ENCODE peak calls at places on chromosomes 11 and 22, in seven cellular contexts. F is IMR-90, D is OCI-LY7, I is ovary, L is vagina, T is GM06990, A is A549. M is an unnamed sample.

GRCh38 chr11:86606270-86606848 is 66.1 kb downstream of the ME3 start:
- DNase-seq in F (no peak), D (no peak), I (no peak), L (no peak), T (no peak), A (no peak), M (no peak)

GRCh38 chr22:19816372-19817119 is 38.1 kb downstream of the GNB1L start:
- DNase-seq in F (no peak), D (no peak), I (no peak), L (no peak), T (no peak), A (no peak), M (no peak)

GRCh38 chr22:30224161-30224857 is 22.2 kb downstream of the LIF start:
- DNase-seq in F (no peak), D (no peak), I (no peak), L (no peak), T (no peak), A (peak), M (no peak)

GRCh38 chr11:23632293-23632692 is 772.0 kb upstream of the CCDC179 start:
- DNase-seq in F (no peak), D (no peak), I (no peak), L (no peak), T (no peak), A (no peak), M (no peak)

GRCh38 chr11:36738292-36738861 is 140.3 kb upstream of the RAG2 start:
- DNase-seq in F (no peak), D (no peak), I (no peak), L (no peak), T (no peak), A (no peak), M (no peak)

GRCh38 chr22:30240541-30241417 is 5.8 kb downstream of the LIF start:
- DNase-seq in F (peak), D (peak), I (no peak), L (no peak), T (no peak), A (no peak), M (no peak)

GRCh38 chr11:63912678-63913077 is 4.3 kb downstream of the RCOR2 start:
- DNase-seq in F (no peak), D (no peak), I (no peak), L (no peak), T (no peak), A (no peak), M (no peak)

GRCh38 chr11:75841739-75842138 is 26.7 kb downstream of the UVRAG start:
- DNase-seq in F (no peak), D (no peak), I (no peak), L (no peak), T (no peak), A (no peak), M (no peak)

GRCh38 chr11:66933508-66933907 is 24.7 kb downstream of the PC start:
- DNase-seq in F (no peak), D (no peak), I (no peak), L (no peak), T (no peak), A (no peak), M (no peak)

GRCh38 chr11:58318532-58318931 is 40.3 kb downstream of the OR5B17 start:
- DNase-seq in F (peak), D (no peak), I (no peak), L (no peak), T (no peak), A (no peak), M (no peak)

GRCh38 chr11:66860449-66860831 is 3.6 kb downstream of the LRFN4 start:
- DNase-seq in F (no peak), D (no peak), I (no peak), L (no peak), T (no peak), A (no peak), M (no peak)

GRCh38 chr11:16902182-16902581 is 112.0 kb downstream of the PLEKHA7 start:
- DNase-seq in F (peak), D (no peak), I (no peak), L (no peak), T (peak), A (no peak), M (peak)

GRCh38 chr11:1766719-1767398 is 3.1 kb upstream of the CTSD start:
- DNase-seq in F (no peak), D (no peak), I (no peak), L (no peak), T (no peak), A (no peak), M (no peak)

GRCh38 chr22:30245985-30246901 is at the start of gene LIF:
- DNase-seq in F (peak), D (no peak), I (no peak), L (no peak), T (no peak), A (no peak), M (no peak)

GRCh38 chr22:29427176-29427760 is 11.1 kb upstream of the RFPL1 start:
- DNase-seq in F (no peak), D (no peak), I (no peak), L (peak), T (no peak), A (no peak), M (no peak)

GRCh38 chr11:65180877-65181568 is 705 bp upstream of the CAPN1 start:
- DNase-seq in F (peak), D (peak), I (peak), L (no peak), T (peak), A (peak), M (no peak)

GRCh38 chr11:831132-831864 is 1.5 kb upstream of the CD151 start:
- DNase-seq in F (peak), D (no peak), I (no peak), L (no peak), T (no peak), A (no peak), M (no peak)

GRCh38 chr11:2991477-2992233 is 474 bp downstream of the NAP1L4 start:
- DNase-seq in F (peak), D (no peak), I (no peak), L (no peak), T (no peak), A (peak), M (no peak)

GRCh38 chr11:122665882-122666281 is 10.4 kb downstream of the UBASH3B start:
- DNase-seq in F (peak), D (no peak), I (no peak), L (no peak), T (no peak), A (no peak), M (no peak)

GRCh38 chr11:19978668-19979518 is 181.4 kb downstream of the DBX1 start:
- DNase-seq in F (peak), D (no peak), I (no peak), L (no peak), T (peak), A (peak), M (peak)

GRCh38 chr11:36234825-36235224 is 54.4 kb downstream of the COMMD9 start:
- DNase-seq in F (no peak), D (no peak), I (no peak), L (no peak), T (no peak), A (no peak), M (no peak)

GRCh38 chr22:30823015-30823370 is 128.3 kb downstream of the OSBP2 start:
- DNase-seq in F (no peak), D (no peak), I (no peak), L (no peak), T (no peak), A (no peak), M (no peak)

GRCh38 chr11:86395061-86395551 is 20.4 kb downstream of the CCDC81 start:
- DNase-seq in F (peak), D (no peak), I (peak), L (no peak), T (no peak), A (no peak), M (no peak)

GRCh38 chr11:126704144-126704543 is 296.4 kb downstream of the KIRREL3 start:
- DNase-seq in F (no peak), D (no peak), I (no peak), L (no peak), T (no peak), A (no peak), M (no peak)

GRCh38 chr11:128555606-128556005 is 31.8 kb downstream of the ETS1 start:
- DNase-seq in F (no peak), D (no peak), I (no peak), L (no peak), T (no peak), A (no peak), M (no peak)

GRCh38 chr22:46421272-46421671 is 85.8 kb downstream of the TRMU start:
- DNase-seq in F (no peak), D (peak), I (no peak), L (no peak), T (peak), A (no peak), M (no peak)

GRCh38 chr11:20963596-20963995 is 294.2 kb downstream of the NELL1 start:
- DNase-seq in F (no peak), D (no peak), I (no peak), L (no peak), T (no peak), A (no peak), M (no peak)

GRCh38 chr11:115590254-115590653 is 86.0 kb upstream of the CADM1 start:
- DNase-seq in F (no peak), D (no peak), I (no peak), L (no peak), T (no peak), A (no peak), M (no peak)

GRCh38 chr11:107876141-107876540 is 17.6 kb upstream of the SLC35F2 start:
- DNase-seq in F (no peak), D (no peak), I (no peak), L (no peak), T (no peak), A (no peak), M (no peak)

GRCh38 chr11:30583505-30584280 is 2.5 kb downstream of the MPPED2 start:
- DNase-seq in F (no peak), D (no peak), I (peak), L (no peak), T (no peak), A (no peak), M (no peak)

GRCh38 chr22:35496768-35497312 is 43.8 kb upstream of the RASD2 start:
- DNase-seq in F (no peak), D (no peak), I (no peak), L (no peak), T (no peak), A (no peak), M (no peak)

GRCh38 chr11:1699771-1700170 is 2.8 kb downstream of the KRTAP5-6 start:
- DNase-seq in F (no peak), D (no peak), I (no peak), L (no peak), T (no peak), A (no peak), M (no peak)

DNA sequence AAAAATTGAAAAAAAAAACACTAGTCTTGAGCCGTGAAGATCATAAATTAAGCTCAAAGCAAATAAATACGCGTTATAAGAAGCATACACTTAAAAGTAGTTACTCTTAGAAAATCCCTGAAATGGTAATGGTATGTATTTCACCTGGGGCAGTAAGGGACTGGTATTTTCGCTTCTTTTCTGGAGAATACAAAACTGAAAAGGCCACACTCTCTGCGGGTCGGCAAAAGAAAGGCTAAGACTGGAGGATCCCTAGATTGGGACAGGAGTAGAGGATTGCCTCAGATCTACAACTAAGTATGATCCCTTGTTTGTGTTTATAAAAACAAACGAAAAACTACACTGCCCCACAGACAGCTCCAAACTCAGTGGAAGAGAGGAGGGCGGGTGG is 617 bp downstream of the TSG101 start:
- DNase-seq in F (no peak), D (no peak), I (no peak), L (no peak), T (no peak), A (no peak), M (no peak)
- H3K4me3 ChIP-seq in F (peak), D (peak), I (peak), L (peak), T (peak), A (peak), M (peak)

GRCh38 chr11:60710482-60710881 is 11.1 kb downstream of the MS4A8 start:
- DNase-seq in F (no peak), D (no peak), I (no peak), L (no peak), T (no peak), A (peak), M (no peak)
- TF ChIP-seq CTCF in F (no peak), D (no peak), I (no peak), L (no peak), T (peak), A (no peak), M (no peak)

GRCh38 chr22:50249382-50250248 is 1.4 kb downstream of the HDAC10 start:
- DNase-seq in F (no peak), D (no peak), I (peak), L (no peak), T (no peak), A (no peak), M (no peak)
- H3K4me3 ChIP-seq in F (no peak), D (peak), I (no peak), L (peak), T (peak), A (no peak), M (peak)

GRCh38 chr22:50318356-50318697 is 8.5 kb downstream of the DENND6B start:
- DNase-seq in F (no peak), D (no peak), I (no peak), L (no peak), T (no peak), A (no peak), M (no peak)
- TF ChIP-seq CTCF in F (no peak), D (peak), I (no peak), L (no peak), T (no peak), A (no peak), M (no peak)

GRCh38 chr11:6472934-6473333 is 807 bp downstream of the TRIM3 start:
- DNase-seq in F (no peak), D (no peak), I (peak), L (no peak), T (no peak), A (no peak), M (no peak)

GRCh38 chr11:6469599-6469998 is 4.1 kb downstream of the TRIM3 start:
- DNase-seq in F (no peak), D (no peak), I (no peak), L (no peak), T (no peak), A (no peak), M (no peak)

GRCh38 chr11:6473481-6474422 is at the start of gene TRIM3:
- DNase-seq in F (peak), D (peak), I (peak), L (no peak), T (peak), A (peak), M (no peak)

GRCh38 chr11:6474423-6474792 is 667 bp upstream of the TRIM3 start:
- DNase-seq in F (no peak), D (no peak), I (no peak), L (no peak), T (no peak), A (no peak), M (no peak)

GRCh38 chr11:6468712-6469495 is 4.8 kb downstream of the TRIM3 start:
- DNase-seq in F (peak), D (peak), I (peak), L (no peak), T (peak), A (no peak), M (no peak)
- H3K4me3 ChIP-seq in F (no peak), D (no peak), I (no peak), L (no peak), T (no peak), A (no peak), M (no peak)

GRCh38 chr22:44444341-44445306 is 53.4 kb downstream of the RTL6 start:
- DNase-seq in F (no peak), D (peak), I (no peak), L (no peak), T (no peak), A (no peak), M (no peak)
- TF ChIP-seq CTCF in F (peak), D (peak), I (no peak), L (no peak), T (peak), A (no peak), M (peak)

DNA sequence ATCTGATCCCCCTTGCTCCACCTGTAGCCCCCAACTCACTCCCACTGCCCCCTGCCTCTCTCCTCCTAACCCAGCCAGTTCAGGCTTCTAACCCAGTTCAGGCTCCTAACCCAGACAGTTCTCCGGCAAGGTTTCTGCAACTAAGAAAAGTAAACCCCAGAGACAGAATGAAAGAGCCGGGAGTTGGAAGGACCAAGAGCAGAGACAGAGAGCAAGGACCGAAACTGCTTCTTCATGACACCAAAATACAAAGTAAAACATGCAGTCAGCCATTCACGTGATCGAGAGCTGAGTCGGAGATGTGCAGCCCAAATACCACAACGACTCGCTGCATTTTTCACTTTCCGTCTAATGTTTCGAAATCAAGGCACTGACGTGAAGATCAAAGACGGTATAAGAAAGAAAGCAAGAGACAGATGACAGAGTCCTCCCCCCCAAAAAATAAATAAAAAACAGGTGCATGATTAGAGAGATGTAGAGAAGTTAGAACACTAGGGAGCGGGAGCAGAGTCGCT is 844 bp downstream of the IL10RA start:
- DNase-seq in F (no peak), D (peak), I (no peak), L (no peak), T (peak), A (no peak), M (peak)
- H3K4me3 ChIP-seq in F (no peak), D (peak), I (peak), L (peak), T (peak), A (no peak), M (peak)

M was measured in GM12864.